ENCODE peak calls at places on chromosomes 2 and 18, in seven cellular contexts. Z, F, I, K, U, N and R are unnamed samples.

GRCh38 chr2:62362561-62362960 is 143.4 kb downstream of the TMEM17 start:
- DNase-seq in Z (no peak), F (no peak), I (no peak), K (peak; percentile 76), U (peak; percentile 73), N (no peak), R (no peak)

GRCh38 chr18:9365406-9365805 is 30.8 kb downstream of the TWSG1 start:
- DNase-seq in Z (peak; percentile 54), F (no peak), I (no peak), K (no peak), U (no peak), N (no peak), R (no peak)

GRCh38 chr2:151733781-151734672 is at the start of gene NEB:
- DNase-seq in Z (no peak), F (no peak), I (no peak), K (no peak), U (no peak), N (no peak), R (no peak)

GRCh38 chr2:30230479-30230854 is 867 bp upstream of the LBH start:
- DNase-seq in Z (no peak), F (peak; percentile 63), I (no peak), K (no peak), U (peak; percentile 30), N (no peak), R (no peak)

GRCh38 chr18:9810216-9810804 is 75.5 kb upstream of the TXNDC2 start:
- DNase-seq in Z (no peak), F (no peak), I (no peak), K (no peak), U (no peak), N (no peak), R (no peak)

GRCh38 chr18:75504469-75504868 is 77.0 kb upstream of the SMIM21 start:
- DNase-seq in Z (no peak), F (no peak), I (no peak), K (no peak), U (no peak), N (no peak), R (no peak)

GRCh38 chr18:21502661-21503060 is 97.8 kb downstream of the ESCO1 start:
- DNase-seq in Z (no peak), F (no peak), I (no peak), K (no peak), U (no peak), N (no peak), R (no peak)

GRCh38 chr2:128584296-128584900 is 265.7 kb upstream of the HS6ST1 start:
- DNase-seq in Z (peak; percentile 98), F (no peak), I (no peak), K (no peak), U (no peak), N (no peak), R (no peak)

GRCh38 chr2:121815216-121815615 is 59.8 kb downstream of the TSN start:
- DNase-seq in Z (no peak), F (no peak), I (no peak), K (no peak), U (no peak), N (no peak), R (no peak)

GRCh38 chr2:71190959-71191943 is 35.7 kb downstream of the PAIP2B start:
- DNase-seq in Z (peak; percentile 25), F (no peak), I (no peak), K (peak; percentile 20), U (peak; percentile 37), N (no peak), R (no peak)

GRCh38 chr2:173568054-173568453 is 213.4 kb downstream of the CDCA7 start:
- DNase-seq in Z (peak; percentile 29), F (peak; percentile 72), I (no peak), K (no peak), U (peak; percentile 51), N (no peak), R (no peak)

GRCh38 chr2:26534865-26535662 is 57.1 kb upstream of the OTOF start:
- DNase-seq in Z (no peak), F (no peak), I (no peak), K (no peak), U (no peak), N (no peak), R (no peak)

GRCh38 chr18:76689646-76690264 is 132.6 kb upstream of the ZNF236 start:
- DNase-seq in Z (no peak), F (peak; percentile 25), I (no peak), K (no peak), U (no peak), N (no peak), R (no peak)

GRCh38 chr2:200637886-200638285 is 52.1 kb downstream of the AOX1 start:
- DNase-seq in Z (no peak), F (no peak), I (no peak), K (no peak), U (no peak), N (no peak), R (no peak)

GRCh38 chr2:73935641-73936040 is 9.0 kb downstream of the DGUOK start:
- DNase-seq in Z (peak; percentile 44), F (no peak), I (no peak), K (no peak), U (no peak), N (no peak), R (no peak)

GRCh38 chr2:216916956-216917650 is 57.2 kb upstream of the TNP1 start:
- DNase-seq in Z (no peak), F (no peak), I (no peak), K (no peak), U (no peak), N (no peak), R (no peak)

GRCh38 chr2:71071681-71072398 is 3.4 kb downstream of the NAGK start:
- DNase-seq in Z (no peak), F (no peak), I (no peak), K (no peak), U (no peak), N (no peak), R (no peak)

GRCh38 chr2:71608441-71608840 is 155.1 kb downstream of the DYSF start:
- DNase-seq in Z (no peak), F (no peak), I (peak; percentile 67), K (no peak), U (no peak), N (peak; percentile 12), R (peak; percentile 48)

GRCh38 chr2:241879326-241879725 is 9.8 kb downstream of the RTP5 start:
- DNase-seq in Z (no peak), F (no peak), I (no peak), K (no peak), U (no peak), N (no peak), R (no peak)

GRCh38 chr2:68441179-68441993 is 25.7 kb downstream of the FBXO48 start:
- DNase-seq in Z (peak; percentile 84), F (peak; percentile 95), I (peak; percentile 90), K (peak; percentile 56), U (peak; percentile 80), N (no peak), R (no peak)
- TF ChIP-seq CTCF in Z (peak; percentile 89), F (peak; percentile 97), I (peak; percentile 96), K (peak; percentile 84), U (peak; percentile 96), N (peak; percentile 87), R (peak; percentile 94)

GRCh38 chr2:85148190-85148589 is 15.0 kb downstream of the TCF7L1 start:
- DNase-seq in Z (no peak), F (no peak), I (no peak), K (no peak), U (no peak), N (no peak), R (no peak)
- TF ChIP-seq CTCF in Z (no peak), F (no peak), I (no peak), K (no peak), U (no peak), N (no peak), R (no peak)

GRCh38 chr2:28956890-28957289 is 24.2 kb upstream of the TOGARAM2 start:
- DNase-seq in Z (peak; percentile 39), F (no peak), I (no peak), K (no peak), U (no peak), N (no peak), R (no peak)
- TF ChIP-seq CTCF in Z (peak; percentile 39), F (peak; percentile 53), I (peak; percentile 45), K (peak; percentile 85), U (peak; percentile 21), N (no peak), R (peak; percentile 66)

GRCh38 chr2:209331291-209331844 is 92.5 kb upstream of the MAP2 start:
- DNase-seq in Z (peak; percentile 66), F (peak; percentile 62), I (no peak), K (peak; percentile 15), U (peak; percentile 14), N (no peak), R (no peak)
- TF ChIP-seq CTCF in Z (peak; percentile 47), F (peak; percentile 65), I (peak; percentile 43), K (peak; percentile 29), U (peak; percentile 29), N (no peak), R (peak; percentile 71)

DNA sequence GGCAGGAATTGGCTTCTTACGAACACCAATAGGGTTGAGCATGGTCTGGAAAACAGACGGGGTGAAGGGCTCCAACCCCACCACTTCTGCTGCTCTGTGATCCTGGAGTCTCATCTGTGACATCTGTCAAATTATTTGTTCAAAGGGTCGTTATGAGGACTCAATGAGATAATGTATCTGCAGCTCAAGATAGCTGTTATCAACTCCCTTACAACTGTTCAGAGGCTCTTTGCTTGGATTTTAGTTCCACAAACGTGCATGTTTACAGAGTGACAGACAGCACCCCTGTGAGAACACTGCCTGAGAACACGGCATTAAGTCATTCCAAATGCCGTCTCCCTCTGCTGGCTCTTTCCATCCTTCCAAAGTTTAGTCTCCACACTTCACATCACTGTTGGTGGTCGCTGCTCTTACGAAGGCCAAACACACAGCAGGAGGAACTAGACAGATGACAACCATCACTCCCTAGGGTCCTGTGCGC is 220.5 kb downstream of the ANAPC1 start:
- DNase-seq in Z (peak; percentile 30), F (no peak), I (peak; percentile 75), K (no peak), U (peak; percentile 52), N (no peak), R (no peak)
- TF ChIP-seq CTCF in Z (peak; percentile 19), F (no peak), I (peak; percentile 57), K (no peak), U (peak; percentile 30), N (no peak), R (no peak)

GRCh38 chr18:11728247-11728646 is 39.2 kb downstream of the GNAL start:
- DNase-seq in Z (peak; percentile 28), F (peak; percentile 60), I (no peak), K (peak; percentile 29), U (peak; percentile 63), N (no peak), R (no peak)
- TF ChIP-seq CTCF in Z (peak; percentile 27), F (peak; percentile 50), I (peak; percentile 37), K (no peak), U (peak; percentile 30), N (no peak), R (peak; percentile 38)

DNA sequence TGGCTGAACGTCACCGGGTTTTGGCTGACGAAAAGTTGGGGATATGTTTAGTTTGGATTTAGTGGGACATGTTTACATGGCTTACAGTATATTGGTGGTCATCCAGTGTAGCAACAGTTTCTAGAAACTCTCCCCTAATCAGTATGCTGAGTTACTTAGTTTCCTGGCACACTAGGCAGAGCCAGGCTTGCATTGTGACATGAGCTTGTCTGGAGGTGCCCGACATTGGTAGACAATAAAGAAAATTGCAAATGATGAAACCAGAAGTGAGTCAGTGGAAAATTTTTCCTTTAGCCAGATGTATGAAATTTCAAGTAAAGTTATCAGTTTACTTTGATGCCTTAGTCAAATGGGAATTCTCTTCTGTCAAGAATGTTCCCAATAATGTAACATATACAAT is 276.1 kb downstream of the RDH14 start:
- DNase-seq in Z (no peak), F (no peak), I (no peak), K (peak; percentile 18), U (no peak), N (no peak), R (no peak)
- TF ChIP-seq CTCF in Z (no peak), F (no peak), I (no peak), K (no peak), U (no peak), N (no peak), R (no peak)